ENCODE peak calls at places on chromosomes 7 and 10, in five cellular contexts. One of them, this sample, is unnamed.
A peak's percentile ranks its signal among the peaks of the same experiment; 100 is the strongest.

GRCh38 chr10:75181073-75181472 is 29.5 kb upstream of the VDAC2 start:
- ATAC-seq in upper lobe of right lung: no peak
- ATAC-seq in left lung: no peak
- ATAC-seq in upper lobe of left lung: no peak
- ATAC-seq in gastrocnemius medialis: no peak
- ATAC-seq in this sample: no peak

GRCh38 chr7:43921423-43921822 is 4.8 kb upstream of the UBE2D4 start:
- ATAC-seq in upper lobe of right lung: no peak
- ATAC-seq in left lung: no peak
- ATAC-seq in upper lobe of left lung: no peak
- ATAC-seq in gastrocnemius medialis: no peak
- ATAC-seq in this sample: no peak

GRCh38 chr7:52909935-52910334 is 125.5 kb upstream of the POM121L12 start:
- ATAC-seq in upper lobe of right lung: no peak
- ATAC-seq in left lung: no peak
- ATAC-seq in upper lobe of left lung: no peak
- ATAC-seq in gastrocnemius medialis: no peak
- ATAC-seq in this sample: no peak

GRCh38 chr10:28676297-28676967 is 889 bp upstream of the BAMBI start:
- ATAC-seq in upper lobe of right lung: no peak
- ATAC-seq in left lung: peak; percentile 1
- ATAC-seq in upper lobe of left lung: peak; percentile 20
- ATAC-seq in gastrocnemius medialis: no peak
- ATAC-seq in this sample: peak; percentile 5

GRCh38 chr7:114375914-114376313 is 38.7 kb upstream of the FOXP2 start:
- ATAC-seq in upper lobe of right lung: no peak
- ATAC-seq in left lung: no peak
- ATAC-seq in upper lobe of left lung: no peak
- ATAC-seq in gastrocnemius medialis: no peak
- ATAC-seq in this sample: no peak

GRCh38 chr7:35012155-35012554 is 25.1 kb downstream of the DPY19L1 start:
- ATAC-seq in upper lobe of right lung: no peak
- ATAC-seq in left lung: no peak
- ATAC-seq in upper lobe of left lung: no peak
- ATAC-seq in gastrocnemius medialis: no peak
- ATAC-seq in this sample: no peak

GRCh38 chr10:62225362-62225761 is 43.3 kb downstream of the RTKN2 start:
- ATAC-seq in upper lobe of right lung: no peak
- ATAC-seq in left lung: no peak
- ATAC-seq in upper lobe of left lung: no peak
- ATAC-seq in gastrocnemius medialis: no peak
- ATAC-seq in this sample: no peak

GRCh38 chr7:40843338-40844026 is 708.7 kb downstream of the SUGCT start:
- ATAC-seq in upper lobe of right lung: no peak
- ATAC-seq in left lung: no peak
- ATAC-seq in upper lobe of left lung: no peak
- ATAC-seq in gastrocnemius medialis: no peak
- ATAC-seq in this sample: no peak

GRCh38 chr7:28169166-28169713 is 11.4 kb downstream of the JAZF1 start:
- ATAC-seq in upper lobe of right lung: no peak
- ATAC-seq in left lung: no peak
- ATAC-seq in upper lobe of left lung: no peak
- ATAC-seq in gastrocnemius medialis: peak; percentile 59
- ATAC-seq in this sample: no peak

GRCh38 chr10:47326306-47326926 is 4.2 kb downstream of the GDF2 start:
- ATAC-seq in upper lobe of right lung: no peak
- ATAC-seq in left lung: no peak
- ATAC-seq in upper lobe of left lung: no peak
- ATAC-seq in gastrocnemius medialis: no peak
- ATAC-seq in this sample: no peak

GRCh38 chr10:119325131-119325530 is 117.8 kb downstream of the GRK5 start:
- ATAC-seq in upper lobe of right lung: no peak
- ATAC-seq in left lung: no peak
- ATAC-seq in upper lobe of left lung: no peak
- ATAC-seq in gastrocnemius medialis: no peak
- ATAC-seq in this sample: no peak

GRCh38 chr7:102292813-102293798 is 6.4 kb downstream of the SH2B2 start:
- ATAC-seq in upper lobe of right lung: no peak
- ATAC-seq in left lung: no peak
- ATAC-seq in upper lobe of left lung: no peak
- ATAC-seq in gastrocnemius medialis: no peak
- ATAC-seq in this sample: no peak
- H3K4me3 ChIP-seq in upper lobe of right lung: no peak overlapping the region
- H3K4me3 ChIP-seq in left lung: no peak overlapping the region
- H3K4me3 ChIP-seq in upper lobe of left lung: no peak overlapping the region
- H3K4me3 ChIP-seq in gastrocnemius medialis: no peak overlapping the region
- H3K4me3 ChIP-seq in this sample: no peak overlapping the region

GRCh38 chr10:52597189-52597863 is 175.3 kb downstream of the MBL2 start:
- ATAC-seq in upper lobe of right lung: no peak
- ATAC-seq in left lung: peak; percentile 25
- ATAC-seq in upper lobe of left lung: no peak
- ATAC-seq in gastrocnemius medialis: no peak
- ATAC-seq in this sample: no peak
- H3K4me3 ChIP-seq in upper lobe of right lung: no peak overlapping the region
- H3K4me3 ChIP-seq in left lung: no peak overlapping the region
- H3K4me3 ChIP-seq in upper lobe of left lung: peak overlapping the region; percentile 5
- H3K4me3 ChIP-seq in gastrocnemius medialis: no peak overlapping the region
- H3K4me3 ChIP-seq in this sample: no peak overlapping the region

GRCh38 chr7:48528689-48529088 is 357.4 kb downstream of the ABCA13 start:
- ATAC-seq in upper lobe of right lung: peak; percentile 38
- ATAC-seq in left lung: no peak
- ATAC-seq in upper lobe of left lung: no peak
- ATAC-seq in gastrocnemius medialis: no peak
- ATAC-seq in this sample: no peak

GRCh38 chr7:48522692-48523091 is 351.4 kb downstream of the ABCA13 start:
- ATAC-seq in upper lobe of right lung: no peak
- ATAC-seq in left lung: no peak
- ATAC-seq in upper lobe of left lung: no peak
- ATAC-seq in gastrocnemius medialis: no peak
- ATAC-seq in this sample: no peak

GRCh38 chr7:48526375-48526732 is 355.1 kb downstream of the ABCA13 start:
- ATAC-seq in upper lobe of right lung: no peak
- ATAC-seq in left lung: no peak
- ATAC-seq in upper lobe of left lung: no peak
- ATAC-seq in gastrocnemius medialis: no peak
- ATAC-seq in this sample: no peak

DNA sequence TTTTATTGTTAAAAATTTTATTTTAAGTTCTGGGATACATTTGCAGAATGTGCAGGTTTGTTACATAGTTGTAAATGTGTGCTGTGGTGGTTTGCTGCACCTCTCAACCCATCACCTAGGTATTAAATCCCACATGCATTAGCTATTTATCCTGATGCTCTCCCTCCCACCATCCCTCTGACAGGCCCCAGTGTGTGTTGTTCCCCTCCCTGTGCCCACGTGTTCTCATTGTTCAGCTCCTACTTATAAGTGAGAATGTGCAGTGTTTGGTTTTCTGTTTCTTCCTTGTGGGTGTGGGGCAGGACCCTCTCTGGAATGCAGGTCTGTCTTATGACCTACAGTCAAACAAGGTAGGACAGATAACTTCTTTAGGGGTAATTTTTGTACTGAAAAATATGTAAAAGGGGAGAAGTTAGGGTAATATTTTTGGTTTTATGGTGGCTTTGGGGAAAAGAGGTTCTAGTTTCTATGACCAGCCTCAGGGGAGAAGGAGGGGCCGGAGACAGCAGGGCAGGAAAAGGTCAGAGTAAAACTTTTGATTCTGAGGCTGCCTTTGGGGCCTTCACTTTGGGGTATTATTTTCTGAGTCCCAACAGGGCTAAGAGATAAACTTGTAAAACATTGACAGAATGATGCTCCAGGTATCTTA is 354.6 kb downstream of the ABCA13 start:
- ATAC-seq in upper lobe of right lung: no peak
- ATAC-seq in left lung: no peak
- ATAC-seq in upper lobe of left lung: no peak
- ATAC-seq in gastrocnemius medialis: no peak
- ATAC-seq in this sample: no peak
- H3K4me3 ChIP-seq in upper lobe of right lung: no peak overlapping the region
- H3K4me3 ChIP-seq in left lung: no peak overlapping the region
- H3K4me3 ChIP-seq in upper lobe of left lung: no peak overlapping the region
- H3K4me3 ChIP-seq in gastrocnemius medialis: no peak overlapping the region
- H3K4me3 ChIP-seq in this sample: no peak overlapping the region

GRCh38 chr7:5466551-5466950 is 42.9 kb upstream of the TNRC18 start:
- ATAC-seq in upper lobe of right lung: no peak
- ATAC-seq in left lung: no peak
- ATAC-seq in upper lobe of left lung: no peak
- ATAC-seq in gastrocnemius medialis: no peak
- ATAC-seq in this sample: no peak
- H3K4me3 ChIP-seq in upper lobe of right lung: no peak overlapping the region
- H3K4me3 ChIP-seq in left lung: no peak overlapping the region
- H3K4me3 ChIP-seq in upper lobe of left lung: no peak overlapping the region
- H3K4me3 ChIP-seq in gastrocnemius medialis: no peak overlapping the region
- H3K4me3 ChIP-seq in this sample: no peak overlapping the region

DNA sequence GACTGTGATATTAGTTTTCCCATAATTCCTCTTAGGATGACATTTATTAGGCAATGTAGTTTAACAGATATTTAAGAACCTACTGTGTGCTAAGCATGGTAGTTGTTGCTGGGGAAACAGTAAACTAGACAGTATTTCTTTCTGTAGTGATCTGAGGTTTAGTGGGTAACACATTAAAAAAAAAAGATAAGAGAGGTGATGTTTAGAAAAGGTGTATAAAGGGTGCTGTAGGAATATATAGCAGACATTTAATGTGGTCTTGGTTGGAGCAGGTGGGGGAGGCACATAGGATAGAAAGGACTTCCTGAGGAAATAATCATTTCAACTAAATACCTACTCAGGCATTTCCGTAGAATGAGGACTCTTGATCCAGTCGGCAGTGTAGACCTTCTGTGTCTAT is 11.9 kb downstream of the KIF11 start:
- ATAC-seq in upper lobe of right lung: no peak
- ATAC-seq in left lung: no peak
- ATAC-seq in upper lobe of left lung: no peak
- ATAC-seq in gastrocnemius medialis: no peak
- ATAC-seq in this sample: no peak
- H3K4me3 ChIP-seq in upper lobe of right lung: no peak overlapping the region
- H3K4me3 ChIP-seq in left lung: no peak overlapping the region
- H3K4me3 ChIP-seq in upper lobe of left lung: no peak overlapping the region
- H3K4me3 ChIP-seq in gastrocnemius medialis: no peak overlapping the region
- H3K4me3 ChIP-seq in this sample: no peak overlapping the region